ENCODE peak calls at places on chromosomes 1 and 21, in ten cellular contexts. Q, F, L, X, B, H, V, P, G and D are unnamed samples.
A peak's percentile ranks its signal among the peaks of the same experiment; 100 is the strongest.

GRCh38 chr1:165854101-165854845 is 26.9 kb downstream of the UCK2 start:
- DNase-seq in Q (no peak), F (peak; percentile 94), L (no peak), X (no peak), B (no peak), H (no peak), V (peak; percentile 52), P (peak; percentile 36), G (no peak), D (no peak)

GRCh38 chr1:147618077-147618569 is 52.2 kb downstream of the ACP6 start:
- DNase-seq in Q (no peak), F (no peak), L (no peak), X (no peak), B (no peak), H (no peak), V (no peak), P (no peak), G (peak; percentile 13), D (no peak)

GRCh38 chr1:236128646-236129178 is 13.6 kb upstream of the GPR137B start:
- DNase-seq in Q (no peak), F (peak; percentile 43), L (no peak), X (no peak), B (no peak), H (no peak), V (no peak), P (no peak), G (no peak), D (no peak)

GRCh38 chr1:233183226-233184020 is 112.1 kb downstream of the PCNX2 start:
- DNase-seq in Q (no peak), F (peak; percentile 16), L (no peak), X (no peak), B (no peak), H (no peak), V (no peak), P (no peak), G (no peak), D (no peak)

GRCh38 chr21:42531771-42532170 is 18.1 kb downstream of the SLC37A1 start:
- DNase-seq in Q (no peak), F (no peak), L (no peak), X (no peak), B (no peak), H (no peak), V (no peak), P (no peak), G (no peak), D (no peak)

GRCh38 chr1:181817091-181817490 is 244.4 kb downstream of the ZNF648 start:
- DNase-seq in Q (no peak), F (no peak), L (no peak), X (no peak), B (no peak), H (no peak), V (no peak), P (no peak), G (no peak), D (no peak)

GRCh38 chr1:41891403-41891896 is 27.3 kb downstream of the HIVEP3 start:
- DNase-seq in Q (no peak), F (peak; percentile 76), L (peak; percentile 74), X (no peak), B (peak; percentile 62), H (peak; percentile 35), V (no peak), P (peak; percentile 61), G (peak; percentile 51), D (peak; percentile 73)

GRCh38 chr1:60173006-60173405 is 99.4 kb upstream of the C1orf87 start:
- DNase-seq in Q (no peak), F (no peak), L (no peak), X (no peak), B (no peak), H (no peak), V (no peak), P (no peak), G (no peak), D (no peak)

GRCh38 chr1:192678099-192678498 is 42.2 kb downstream of the RGS13 start:
- DNase-seq in Q (no peak), F (no peak), L (no peak), X (no peak), B (no peak), H (no peak), V (no peak), P (no peak), G (no peak), D (no peak)

GRCh38 chr1:154219511-154219910 is 1.2 kb upstream of the UBAP2L start:
- DNase-seq in Q (no peak), F (peak; percentile 26), L (no peak), X (no peak), B (no peak), H (no peak), V (no peak), P (peak; percentile 24), G (no peak), D (no peak)